ENCODE peak calls at places on chromosome 11, in four cellular contexts. O is HEK293T, K is K562, H is HepG2. M is an unnamed sample.

GRCh38 chr11:2447253-2447950 is 2.6 kb downstream of the KCNQ1 start:
- DNase-seq in O (no peak), K (no peak), H (no peak), M (no peak)

GRCh38 chr11:70548976-70549375 is 150.6 kb downstream of the CTTN start:
- DNase-seq in O (no peak), K (peak; percentile 60), H (no peak), M (no peak)

GRCh38 chr11:69018924-69019323 is 5.9 kb upstream of the MRGPRF start:
- DNase-seq in O (no peak), K (no peak), H (no peak), M (no peak)

GRCh38 chr11:112421854-112422253 is 161.2 kb upstream of the PLET1 start:
- DNase-seq in O (no peak), K (no peak), H (no peak), M (no peak)

GRCh38 chr11:8233691-8234424 is 29.8 kb downstream of the LMO1 start:
- DNase-seq in O (no peak), K (no peak), H (no peak), M (no peak)

GRCh38 chr11:73249858-73250773 is 22.0 kb upstream of the P2RY6 start:
- DNase-seq in O (no peak), K (no peak), H (no peak), M (no peak)

GRCh38 chr11:64457416-64458010 is 98.6 kb downstream of the RPS6KA4 start:
- DNase-seq in O (no peak), K (no peak), H (no peak), M (no peak)

GRCh38 chr11:12397953-12398352 is 20.6 kb downstream of the PARVA start:
- DNase-seq in O (no peak), K (no peak), H (no peak), M (no peak)

GRCh38 chr11:27291954-27292641 is 70.9 kb downstream of the CCDC34 start:
- DNase-seq in O (no peak), K (no peak), H (peak; percentile 42), M (no peak)

GRCh38 chr11:86696004-86696403 is 23.6 kb upstream of the ME3 start:
- DNase-seq in O (no peak), K (no peak), H (peak; percentile 11), M (no peak)

GRCh38 chr11:15663778-15664218 is 549.1 kb downstream of the INSC start:
- DNase-seq in O (peak; percentile 31), K (no peak), H (no peak), M (no peak)

GRCh38 chr11:123434262-123434661 is 4.2 kb downstream of the GRAMD1B start:
- DNase-seq in O (peak; percentile 45), K (peak; percentile 17), H (no peak), M (no peak)

GRCh38 chr11:11237433-11237832 is 115.6 kb downstream of the CSNK2A3 start:
- DNase-seq in O (no peak), K (no peak), H (no peak), M (no peak)

GRCh38 chr11:34792814-34793241 is 123.4 kb downstream of the APIP start:
- DNase-seq in O (no peak), K (no peak), H (peak; percentile 12), M (no peak)

GRCh38 chr11:114109206-114110090 is 49.9 kb downstream of the ZBTB16 start:
- DNase-seq in O (no peak), K (no peak), H (no peak), M (no peak)

GRCh38 chr11:86174101-86175046 is 70.2 kb upstream of the EED start:
- DNase-seq in O (no peak), K (peak; percentile 87), H (peak; percentile 61), M (no peak)

GRCh38 chr11:63635762-63636465 is 21.7 kb upstream of the PLAAT3 start:
- DNase-seq in O (peak; percentile 66), K (peak; percentile 73), H (peak; percentile 47), M (peak; percentile 20)

GRCh38 chr11:1695548-1696108 is 1.4 kb upstream of the KRTAP5-6 start:
- DNase-seq in O (no peak), K (no peak), H (no peak), M (no peak)

GRCh38 chr11:3138178-3139085 is 26.7 kb downstream of the OSBPL5 start:
- DNase-seq in O (no peak), K (peak; percentile 24), H (no peak), M (no peak)

GRCh38 chr11:11968511-11969280 is 39.7 kb downstream of the DKK3 start:
- DNase-seq in O (no peak), K (no peak), H (no peak), M (no peak)

GRCh38 chr11:69311767-69312385 is 17.9 kb downstream of the MYEOV start:
- DNase-seq in O (no peak), K (no peak), H (no peak), M (no peak)

GRCh38 chr11:62427630-62428233 is 8.9 kb downstream of the SCGB1A1 start:
- DNase-seq in O (no peak), K (no peak), H (no peak), M (peak; percentile 41)

GRCh38 chr11:111602865-111603632 is 800 bp downstream of the SIK2 start:
- DNase-seq in O (peak; percentile 31), K (peak; percentile 58), H (no peak), M (no peak)

GRCh38 chr11:67266424-67267187 is at the start of gene GRK2:
- DNase-seq in O (peak; percentile 78), K (peak; percentile 61), H (no peak), M (no peak)

GRCh38 chr11:36564376-36565032 is 3.3 kb upstream of the RAG1 start:
- DNase-seq in O (peak; percentile 50), K (peak; percentile 61), H (peak; percentile 54), M (peak; percentile 20)

GRCh38 chr11:122673706-122674105 is 18.2 kb downstream of the UBASH3B start:
- DNase-seq in O (no peak), K (no peak), H (no peak), M (no peak)

GRCh38 chr11:86244063-86244521 is 461 bp upstream of the EED start:
- DNase-seq in O (peak; percentile 91), K (peak; percentile 95), H (peak; percentile 81), M (no peak)

GRCh38 chr11:100753144-100753543 is 66.1 kb downstream of the ARHGAP42 start:
- DNase-seq in O (no peak), K (no peak), H (no peak), M (no peak)

GRCh38 chr11:73350908-73351636 is 25.1 kb upstream of the RELT start:
- DNase-seq in O (peak; percentile 78), K (peak; percentile 71), H (peak; percentile 40), M (no peak)

GRCh38 chr11:17472467-17472866 is 4.2 kb downstream of the ABCC8 start:
- DNase-seq in O (no peak), K (no peak), H (no peak), M (no peak)

GRCh38 chr11:9601041-9601875 is 27.8 kb downstream of the WEE1 start:
- DNase-seq in O (no peak), K (no peak), H (no peak), M (peak; percentile 95)

GRCh38 chr11:39541945-39542351 is 1917.5 kb downstream of the LRRC4C start:
- DNase-seq in O (no peak), K (no peak), H (no peak), M (no peak)

GRCh38 chr11:61193596-61193995 is 9.7 kb upstream of the PGA3 start:
- DNase-seq in O (no peak), K (no peak), H (no peak), M (no peak)

GRCh38 chr11:57547854-57548377 is 10.5 kb downstream of the SMTNL1 start:
- DNase-seq in O (no peak), K (no peak), H (no peak), M (no peak)

GRCh38 chr11:65069217-65069616 is 10.9 kb upstream of the NAALADL1 start:
- DNase-seq in O (no peak), K (no peak), H (peak; percentile 63), M (no peak)

GRCh38 chr11:121012091-121012490 is 11.8 kb upstream of the TBCEL start:
- DNase-seq in O (no peak), K (no peak), H (no peak), M (no peak)

GRCh38 chr11:8934735-8935478 is 2.2 kb upstream of the C11orf16 start:
- DNase-seq in O (no peak), K (peak; percentile 27), H (peak; percentile 18), M (no peak)

GRCh38 chr11:69797156-69797555 is 22.0 kb upstream of the FGF4 start:
- DNase-seq in O (no peak), K (no peak), H (no peak), M (no peak)

GRCh38 chr11:117950999-117951961 is 22.1 kb upstream of the TMPRSS13 start:
- DNase-seq in O (no peak), K (no peak), H (no peak), M (no peak)
- TF ChIP-seq TARDBP in O (no peak), K (no peak), H (no peak), M (no peak)

GRCh38 chr11:20259506-20259905 is 99.2 kb upstream of the DBX1 start:
- DNase-seq in O (no peak), K (no peak), H (no peak), M (no peak)
- TF ChIP-seq TARDBP in O (no peak), K (no peak), H (no peak), M (no peak)

GRCh38 chr11:30481385-30481784 is 104.8 kb downstream of the MPPED2 start:
- DNase-seq in O (no peak), K (no peak), H (no peak), M (no peak)
- TF ChIP-seq TARDBP in O (no peak), K (no peak), H (no peak), M (no peak)

GRCh38 chr11:43359432-43359818 is 705 bp downstream of the TTC17 start:
- DNase-seq in O (peak; percentile 36), K (peak; percentile 57), H (peak; percentile 16), M (peak; percentile 21)
- TF ChIP-seq TARDBP in O (no peak), K (no peak), H (no peak), M (no peak)

GRCh38 chr11:78166832-78167469 is 21.5 kb downstream of the KCTD21 start:
- DNase-seq in O (no peak), K (peak; percentile 54), H (no peak), M (no peak)

GRCh38 chr11:78171951-78172350 is 16.5 kb downstream of the KCTD21 start:
- DNase-seq in O (no peak), K (no peak), H (no peak), M (no peak)

GRCh38 chr11:78170874-78171549 is 17.4 kb downstream of the KCTD21 start:
- DNase-seq in O (no peak), K (no peak), H (peak; percentile 71), M (no peak)

GRCh38 chr11:78170413-78170812 is 18.0 kb downstream of the KCTD21 start:
- DNase-seq in O (no peak), K (no peak), H (no peak), M (no peak)

GRCh38 chr11:78168539-78169477 is 19.6 kb downstream of the KCTD21 start:
- DNase-seq in O (no peak), K (peak; percentile 19), H (peak; percentile 64), M (no peak)
- TF ChIP-seq TARDBP in O (no peak), K (no peak), H (no peak), M (no peak)

DNA sequence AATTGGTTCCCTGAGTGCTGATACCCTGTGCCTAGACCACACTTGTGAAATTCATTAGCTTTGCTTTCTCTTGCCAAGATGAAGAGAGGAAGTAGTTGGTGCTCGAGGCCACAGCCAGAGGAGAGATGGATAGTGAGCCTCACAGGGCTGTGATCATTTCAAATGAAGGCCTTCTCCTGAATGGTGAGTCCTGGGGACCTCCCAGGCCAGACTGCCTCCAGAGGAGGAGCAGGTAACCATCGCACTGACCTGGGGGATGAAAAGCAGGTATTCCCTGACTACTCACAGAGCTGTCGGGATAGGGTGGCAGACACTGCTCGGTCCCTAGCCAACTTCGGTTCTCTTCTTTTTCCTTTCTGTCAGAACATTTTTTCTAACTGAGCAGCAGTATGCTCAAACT is 4.8 kb upstream of the FXYD6 start:
- DNase-seq in O (no peak), K (no peak), H (no peak), M (no peak)
- TF ChIP-seq TARDBP in O (no peak), K (no peak), H (no peak), M (no peak)

M was measured in GM12878.